ENCODE peak calls at places on chromosomes 7 and 10, in six cellular contexts. Y is stimulated activated CD8-positive, alpha-beta memory T cell treated with anti-CD3 and anti-CD28 coated beads, Interleukin-12 subunit alpha, Interleukin-12 subunit beta, amount 100 ng/mL, for 4 hours; T is SK-N-MC; X is stimulated activated CD4-positive, alpha-beta T cell treated with anti-CD3 and anti-CD28 coated beads, Interleukin-4, amount 100 ng/mL, for 1 hour; Q is SJCRH30; L is left ventricle myocardium superior. B is an unnamed sample.
A peak's percentile ranks its signal among the peaks of the same experiment; 100 is the strongest.

GRCh38 chr7:28083159-28083997 is 97.2 kb downstream of the JAZF1 start:
- DNase-seq in T (no peak), Y (no peak), Q (no peak), L (no peak), X (no peak), B (no peak)

GRCh38 chr10:13439771-13440708 is 88.8 kb downstream of the BEND7 start:
- DNase-seq in T (no peak), X (peak; percentile 70), Q (peak; percentile 65), L (peak; percentile 63), Y (peak; percentile 31), B (peak; percentile 89)

GRCh38 chr7:108094933-108095710 is 35.0 kb downstream of the LAMB4 start:
- DNase-seq in Q (peak; percentile 35), T (no peak), L (no peak), X (no peak), Y (no peak), B (peak; percentile 51)

GRCh38 chr10:76954838-76955237 is 682.8 kb downstream of the KCNMA1 start:
- DNase-seq in T (no peak), Q (no peak), Y (no peak), X (no peak), L (no peak), B (no peak)

GRCh38 chr7:73681031-73681430 is 2.2 kb downstream of the DNAJC30 start:
- DNase-seq in X (no peak), T (no peak), Q (no peak), L (no peak), Y (no peak), B (no peak)

GRCh38 chr7:338295-339061 is 48.5 kb downstream of the FOXL3 start:
- DNase-seq in Q (no peak), Y (no peak), L (peak; percentile 23), T (no peak), X (no peak), B (peak; percentile 72)

GRCh38 chr10:21130683-21131442 is 233.8 kb upstream of the NEBL start:
- DNase-seq in Y (no peak), T (no peak), X (no peak), L (no peak), Q (no peak), B (no peak)

GRCh38 chr10:50312464-50313437 is 61.4 kb upstream of the ASAH2 start:
- DNase-seq in Q (no peak), Y (no peak), L (no peak), X (no peak), T (no peak), B (no peak)

GRCh38 chr7:27661776-27662489 is 750 bp downstream of the HIBADH start:
- DNase-seq in L (no peak), Q (peak; percentile 47), T (no peak), X (peak; percentile 14), Y (peak; percentile 11), B (peak; percentile 40)

GRCh38 chr7:149870701-149871483 is 2.9 kb upstream of the ATP6V0E2 start:
- DNase-seq in L (no peak), X (peak; percentile 30), Q (no peak), T (no peak), Y (no peak), B (no peak)

GRCh38 chr7:114084381-114085312 is 165.8 kb upstream of the PPP1R3A start:
- DNase-seq in T (no peak), Y (no peak), X (no peak), L (peak; percentile 60), Q (peak; percentile 75), B (peak; percentile 87)

GRCh38 chr7:74289660-74290589 is 718 bp downstream of the CLIP2 start:
- DNase-seq in X (peak; percentile 32), Y (no peak), Q (no peak), L (peak; percentile 52), T (no peak), B (peak; percentile 89)

GRCh38 chr7:140972876-140973829 is 41.6 kb downstream of the MRPS33 start:
- DNase-seq in X (no peak), Q (peak; percentile 16), Y (no peak), L (no peak), T (no peak), B (no peak)

GRCh38 chr10:100696477-100696901 is 48.9 kb upstream of the PAX2 start:
- DNase-seq in T (no peak), Q (no peak), X (no peak), Y (no peak), L (no peak), B (no peak)

GRCh38 chr10:63553031-63553430 is 31.8 kb downstream of the REEP3 start:
- DNase-seq in L (no peak), Y (no peak), X (no peak), T (no peak), Q (no peak), B (no peak)

B was measured in upper lobe of left lung.